ENCODE peak calls at places on chromosomes 2 and 18, in six cellular contexts. Y is brain microvascular endothelial cell, E is endothelial cell of umbilical vein, Z is RWPE1, I is cardiac muscle cell, L is caudate nucleus. U is an unnamed sample.

GRCh38 chr2:232481322-232482140 is 6.1 kb downstream of the ECEL1 start:
- DNase-seq in Y (no peak), E (no peak), Z (no peak), I (no peak), L (no peak), U (no peak)

GRCh38 chr18:11981633-11982366 is 493 bp downstream of the IMPA2 start:
- DNase-seq in Y (no peak), E (peak), Z (no peak), I (peak), L (no peak), U (peak)

GRCh38 chr2:216776076-216776726 is 80.9 kb upstream of the IGFBP5 start:
- DNase-seq in Y (no peak), E (no peak), Z (no peak), I (no peak), L (no peak), U (no peak)

GRCh38 chr2:170396799-170397459 is 219.0 kb downstream of the MYO3B start:
- DNase-seq in Y (no peak), E (peak), Z (peak), I (no peak), L (no peak), U (no peak)

GRCh38 chr2:179460530-179460929 is 195.9 kb upstream of the SESTD1 start:
- DNase-seq in Y (peak), E (peak), Z (peak), I (no peak), L (no peak), U (no peak)

GRCh38 chr2:44652701-44653100 is 288.8 kb upstream of the SIX3 start:
- DNase-seq in Y (no peak), E (no peak), Z (no peak), I (no peak), L (no peak), U (peak)

GRCh38 chr2:172087780-172088244 is 2.5 kb downstream of the DLX1 start:
- DNase-seq in Y (no peak), E (no peak), Z (no peak), I (no peak), L (no peak), U (peak)

GRCh38 chr2:64259301-64259700 is 115.1 kb upstream of the PELI1 start:
- DNase-seq in Y (no peak), E (peak), Z (no peak), I (no peak), L (no peak), U (no peak)

GRCh38 chr18:37272841-37273240 is 292.8 kb downstream of the CELF4 start:
- DNase-seq in Y (no peak), E (no peak), Z (no peak), I (no peak), L (no peak), U (no peak)

DNA sequence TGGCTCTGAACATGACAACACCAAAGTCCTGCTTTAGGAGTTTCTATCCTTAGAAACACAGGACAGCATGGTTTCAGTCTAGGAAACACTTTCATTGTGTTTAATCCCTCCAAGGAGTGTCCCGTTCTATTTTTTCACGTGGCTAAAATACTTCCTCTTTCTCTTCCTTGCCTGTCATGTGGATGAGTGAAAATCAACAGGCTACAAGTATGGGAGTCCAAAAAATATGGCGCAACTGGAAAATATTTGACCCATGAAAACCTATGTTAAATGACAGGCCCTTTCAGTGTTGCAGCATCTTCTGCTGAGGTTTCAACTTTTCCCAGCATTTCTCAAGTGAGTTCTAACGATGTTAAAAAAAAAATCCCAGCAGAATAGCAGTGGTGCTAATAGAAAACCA is 146.3 kb downstream of the LAMA3 start:
- DNase-seq in Y (no peak), E (no peak), Z (no peak), I (no peak), L (no peak), U (no peak)
- H3K27ac ChIP-seq in Y (no peak), E (no peak), Z (no peak), I (no peak), L (no peak), U (no peak)

DNA sequence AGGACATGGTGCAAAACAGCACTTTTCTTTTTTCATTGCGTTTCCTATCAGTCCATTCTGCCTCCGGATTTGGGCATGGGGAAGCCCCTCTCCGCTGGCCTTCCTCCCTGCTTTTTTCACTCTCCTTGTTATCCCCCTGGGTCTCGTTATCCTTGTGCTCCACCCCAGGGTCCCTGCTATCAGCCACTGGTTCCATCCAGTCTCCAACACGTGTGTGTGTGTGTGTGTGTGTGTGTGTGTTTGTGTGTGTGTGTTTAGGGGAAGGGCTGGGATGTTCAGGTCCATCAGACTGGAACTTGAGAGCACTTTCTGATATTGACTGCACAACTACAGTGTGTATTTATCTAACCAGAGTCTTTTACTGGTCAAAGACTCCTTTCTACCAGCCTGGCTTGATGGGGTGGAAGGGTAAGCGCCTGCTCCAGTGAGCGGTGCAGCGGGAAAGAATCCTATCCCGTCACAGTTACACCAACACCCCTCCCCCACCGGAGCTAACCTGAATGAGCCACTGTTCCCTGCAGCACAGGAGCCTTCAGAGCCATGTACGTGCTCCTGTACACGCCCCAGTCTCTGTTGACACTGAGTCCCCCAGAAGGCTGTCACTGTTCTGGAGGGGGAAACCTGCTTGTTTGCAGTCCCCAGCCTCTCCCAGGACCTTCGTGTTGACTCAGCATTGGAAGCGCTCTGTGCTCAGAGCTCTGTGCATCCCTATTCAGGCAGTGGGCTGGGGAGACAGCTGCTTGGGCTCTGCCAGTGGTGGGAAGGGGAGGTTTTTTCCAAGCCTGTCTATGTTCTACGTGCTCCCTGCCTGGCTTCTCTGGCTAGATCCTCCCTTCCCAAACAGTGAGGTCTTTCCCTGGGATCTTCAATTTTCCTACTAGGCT is 4.6 kb downstream of the INHA start:
- DNase-seq in Y (no peak), E (no peak), Z (no peak), I (peak), L (no peak), U (peak)
- H3K27ac ChIP-seq in Y (no peak), E (no peak), Z (no peak), I (peak), L (no peak), U (peak)

DNA sequence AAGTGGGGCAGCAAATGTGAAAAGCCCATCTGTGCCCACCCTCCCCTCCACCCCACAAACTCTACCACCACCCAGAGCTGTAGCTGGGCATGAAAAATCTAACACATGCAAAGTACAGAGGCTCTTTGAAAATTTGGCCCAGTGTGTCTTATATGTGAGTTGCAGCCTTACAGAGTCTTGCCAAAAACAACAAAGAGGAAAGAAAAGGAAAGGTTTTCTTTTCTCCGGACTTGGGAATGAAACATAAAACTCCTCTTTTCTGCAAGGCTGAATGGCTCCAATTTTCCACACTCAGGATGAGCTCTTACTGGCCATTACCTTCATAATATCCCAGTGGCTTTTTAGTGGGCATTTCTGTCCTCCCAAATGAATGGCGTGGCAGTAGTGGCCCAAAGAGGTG is 27.9 kb upstream of the POU3F3 start:
- DNase-seq in Y (no peak), E (no peak), Z (no peak), I (no peak), L (no peak), U (no peak)
- H3K27ac ChIP-seq in Y (no peak), E (no peak), Z (no peak), I (no peak), L (peak), U (no peak)

DNA sequence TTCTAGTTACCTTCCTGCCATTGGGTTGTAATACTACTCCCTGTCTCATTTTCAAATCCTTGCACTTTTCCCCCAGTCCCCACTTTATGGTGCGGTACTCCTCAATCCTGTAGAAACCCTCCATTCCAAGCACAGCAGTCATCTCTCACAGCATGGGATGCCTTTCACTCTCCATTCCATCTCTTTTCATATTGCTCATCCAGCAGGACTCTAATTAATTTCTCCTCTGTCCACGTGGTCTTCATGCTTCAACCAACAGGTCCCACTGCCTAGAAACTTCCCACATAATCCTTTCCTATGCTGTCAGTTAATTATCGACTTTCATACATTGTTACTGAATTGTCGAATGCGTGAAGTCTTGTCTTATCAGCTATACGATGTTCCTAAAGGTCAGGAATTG is 89.6 kb downstream of the CRIM1 start:
- DNase-seq in Y (no peak), E (no peak), Z (no peak), I (no peak), L (no peak), U (no peak)
- H3K27ac ChIP-seq in Y (peak), E (no peak), Z (no peak), I (no peak), L (no peak), U (no peak)

DNA sequence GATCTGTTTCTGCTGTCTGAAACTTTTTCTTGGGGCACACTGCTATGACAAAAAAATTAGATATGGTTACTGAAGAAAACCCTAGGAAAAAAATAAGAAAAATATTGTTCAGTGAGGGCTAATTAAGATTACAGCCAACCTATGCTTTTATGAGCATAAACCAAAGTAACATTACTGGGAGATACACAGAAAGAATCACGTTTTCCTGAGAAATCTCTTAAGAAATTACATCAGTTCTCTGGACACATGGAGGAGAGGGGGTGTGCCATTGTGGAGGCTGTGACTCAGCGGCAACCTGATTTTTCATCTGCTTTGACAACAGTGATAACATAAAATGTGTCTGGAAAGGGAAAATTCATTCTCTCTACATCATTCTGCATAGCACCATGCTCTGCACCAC is 13.4 kb upstream of the NMI start:
- DNase-seq in Y (peak), E (peak), Z (peak), I (no peak), L (no peak), U (no peak)
- H3K27ac ChIP-seq in Y (no peak), E (no peak), Z (no peak), I (no peak), L (no peak), U (no peak)

GRCh38 chr2:116680537-116680936 is 1134.0 kb upstream of the DDX18 start:
- DNase-seq in Y (no peak), E (no peak), Z (no peak), I (no peak), L (no peak), U (no peak)
- H3K27ac ChIP-seq in Y (no peak), E (no peak), Z (no peak), I (no peak), L (no peak), U (no peak)

GRCh38 chr2:206257345-206257744 is 17.1 kb upstream of the ZDBF2 start:
- DNase-seq in Y (no peak), E (no peak), Z (no peak), I (no peak), L (no peak), U (peak)

GRCh38 chr2:206256711-206257110 is 17.8 kb upstream of the ZDBF2 start:
- DNase-seq in Y (no peak), E (no peak), Z (no peak), I (no peak), L (no peak), U (peak)

GRCh38 chr2:206253125-206253787 is 21.2 kb upstream of the ZDBF2 start:
- DNase-seq in Y (no peak), E (no peak), Z (no peak), I (no peak), L (no peak), U (peak)

GRCh38 chr2:206257861-206258260 is 16.6 kb upstream of the ZDBF2 start:
- DNase-seq in Y (no peak), E (no peak), Z (no peak), I (no peak), L (no peak), U (no peak)

DNA sequence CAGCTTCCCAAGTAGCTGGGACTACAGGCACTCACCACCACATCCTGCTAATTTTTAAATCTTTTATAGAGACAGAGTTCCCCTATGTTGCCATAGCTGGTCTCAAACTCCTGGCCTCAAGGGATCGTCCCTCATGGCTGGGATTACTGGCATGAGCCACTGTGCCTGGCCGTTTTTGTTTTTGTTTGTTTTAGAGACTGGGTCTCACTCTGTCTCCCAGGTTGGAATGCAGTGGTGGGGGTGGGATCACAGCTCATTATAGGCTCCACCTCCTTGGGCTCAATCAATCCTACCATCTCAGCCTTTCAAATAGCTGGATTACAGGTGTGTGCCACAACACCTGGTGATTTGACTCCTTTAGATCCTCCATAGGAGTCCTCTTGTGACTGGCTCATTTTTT is 19.5 kb upstream of the ZDBF2 start:
- DNase-seq in Y (no peak), E (no peak), Z (no peak), I (no peak), L (no peak), U (peak)
- H3K27ac ChIP-seq in Y (no peak), E (no peak), Z (no peak), I (no peak), L (no peak), U (no peak)

DNA sequence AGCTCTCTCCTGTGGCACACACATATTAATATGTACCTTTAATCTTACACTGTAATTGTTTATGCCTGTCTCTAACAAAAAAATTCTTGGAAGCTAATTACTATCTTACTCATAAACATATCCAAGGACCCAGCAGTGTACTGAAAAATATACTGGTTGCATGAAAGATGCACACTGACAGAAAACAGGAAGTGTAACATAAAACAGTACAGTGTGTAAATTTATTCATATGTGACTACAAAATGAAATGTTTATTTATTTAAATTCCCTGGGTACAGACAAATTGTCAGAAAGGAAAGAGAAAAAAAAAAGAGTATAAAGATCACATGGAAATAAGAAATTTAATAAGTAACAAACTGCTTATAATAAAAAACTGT is 28.5 kb downstream of the TMEM131 start:
- DNase-seq in Y (no peak), E (no peak), Z (no peak), I (no peak), L (no peak), U (no peak)
- H3K27ac ChIP-seq in Y (no peak), E (no peak), Z (no peak), I (no peak), L (no peak), U (no peak)